ENCODE peak calls at places on chromosomes 4 and X, in four cellular contexts. F is HuH-7.5; X is skeletal muscle cell; H is stimulated activated CD4-positive, alpha-beta T cell treated with anti-CD3 and anti-CD28 coated beads, Interleukin-4, amount 100 ng/mL, for 4 hours. K is an unnamed sample.

GRCh38 chr4:28225689-28226353 is 1365.2 kb downstream of the STIM2 start:
- DNase-seq in F (no peak), X (no peak), H (no peak), K (no peak)

GRCh38 chr4:156738756-156739155 is 232.8 kb downstream of the PDGFC start:
- DNase-seq in F (no peak), X (no peak), H (no peak), K (no peak)

GRCh38 chr4:177484613-177485021 is 42.4 kb upstream of the AGA start:
- DNase-seq in F (no peak), X (peak), H (no peak), K (no peak)

GRCh38 chr4:158996669-158997074 is 106.2 kb upstream of the RAPGEF2 start:
- DNase-seq in F (no peak), X (peak), H (no peak), K (no peak)

GRCh38 chr4:156346959-156347385 is 393.3 kb upstream of the CTSO start:
- DNase-seq in F (no peak), X (no peak), H (no peak), K (no peak)

GRCh38 chrX:7120578-7121219 is 26.8 kb upstream of the STS start:
- DNase-seq in F (no peak), X (no peak), H (no peak), K (no peak)

GRCh38 chr4:7041851-7042696 is 1.1 kb upstream of the TADA2B start:
- DNase-seq in F (peak), X (no peak), H (no peak), K (peak)

GRCh38 chr4:153084249-153084648 is 120.0 kb upstream of the TRIM2 start:
- DNase-seq in F (no peak), X (no peak), H (no peak), K (no peak)

GRCh38 chrX:21167028-21167427 is 207.2 kb upstream of the CNKSR2 start:
- DNase-seq in F (no peak), X (no peak), H (no peak), K (no peak)

K was measured in K562.